ENCODE peak calls at places on chromosomes 6 and 20, in six cellular contexts. One of them, this sample, is unnamed.

GRCh38 chr6:26172496-26172958 is 85.3 kb downstream of the HFE start:
- DNase-seq in psoas muscle: no peak
- DNase-seq in BE2C: no peak
- DNase-seq in lung: no peak
- DNase-seq in ovary: no peak
- DNase-seq in GM12864: no peak
- DNase-seq in this sample: peak

GRCh38 chr6:110703906-110704594 is 111.2 kb downstream of the CDK19 start:
- DNase-seq in ovary: no peak
- DNase-seq in lung: no peak
- DNase-seq in psoas muscle: no peak
- DNase-seq in GM12864: no peak
- DNase-seq in BE2C: no peak
- DNase-seq in this sample: no peak

GRCh38 chr20:63545814-63546213 is 1.7 kb downstream of the SRMS start:
- DNase-seq in GM12864: no peak
- DNase-seq in psoas muscle: no peak
- DNase-seq in lung: no peak
- DNase-seq in BE2C: no peak
- DNase-seq in ovary: no peak
- DNase-seq in this sample: no peak

GRCh38 chr6:90285611-90286381 is 10.8 kb downstream of the BACH2 start:
- DNase-seq in lung: peak
- DNase-seq in ovary: peak
- DNase-seq in GM12864: peak
- DNase-seq in psoas muscle: peak
- DNase-seq in BE2C: peak
- DNase-seq in this sample: peak

GRCh38 chr20:60262967-60263603 is 304.9 kb downstream of the CDH26 start:
- DNase-seq in psoas muscle: peak
- DNase-seq in BE2C: peak
- DNase-seq in ovary: no peak
- DNase-seq in GM12864: no peak
- DNase-seq in lung: peak
- DNase-seq in this sample: peak

GRCh38 chr6:33123732-33124524 is 48.1 kb downstream of the HLA-DPB1 start:
- DNase-seq in lung: no peak
- DNase-seq in GM12864: no peak
- DNase-seq in BE2C: peak
- DNase-seq in ovary: no peak
- DNase-seq in psoas muscle: no peak
- DNase-seq in this sample: peak

GRCh38 chr20:53751394-53752368 is 158.0 kb upstream of the ZNF217 start:
- DNase-seq in lung: no peak
- DNase-seq in GM12864: peak
- DNase-seq in ovary: no peak
- DNase-seq in BE2C: no peak
- DNase-seq in psoas muscle: no peak
- DNase-seq in this sample: peak

GRCh38 chr6:111823831-111824607 is 49.2 kb downstream of the FYN start:
- DNase-seq in BE2C: no peak
- DNase-seq in GM12864: no peak
- DNase-seq in lung: no peak
- DNase-seq in psoas muscle: no peak
- DNase-seq in ovary: no peak
- DNase-seq in this sample: no peak

GRCh38 chr6:80523531-80523970 is 417.1 kb downstream of the BCKDHB start:
- DNase-seq in GM12864: no peak
- DNase-seq in BE2C: no peak
- DNase-seq in psoas muscle: peak
- DNase-seq in ovary: peak
- DNase-seq in lung: no peak
- DNase-seq in this sample: no peak

GRCh38 chr20:11891081-11891826 is 26.4 kb upstream of the BTBD3 start:
- DNase-seq in lung: peak
- DNase-seq in psoas muscle: peak
- DNase-seq in BE2C: peak
- DNase-seq in GM12864: no peak
- DNase-seq in ovary: peak
- DNase-seq in this sample: no peak

GRCh38 chr6:135853227-135853626 is 1.7 kb downstream of the PDE7B start:
- DNase-seq in ovary: no peak
- DNase-seq in GM12864: no peak
- DNase-seq in psoas muscle: no peak
- DNase-seq in BE2C: no peak
- DNase-seq in lung: no peak
- DNase-seq in this sample: no peak

GRCh38 chr6:145886228-145886956 is 71.8 kb upstream of the FBXO30 start:
- DNase-seq in ovary: no peak
- DNase-seq in lung: no peak
- DNase-seq in psoas muscle: no peak
- DNase-seq in GM12864: no peak
- DNase-seq in BE2C: no peak
- DNase-seq in this sample: no peak

GRCh38 chr6:7042056-7042653 is 65.6 kb upstream of the RREB1 start:
- DNase-seq in GM12864: no peak
- DNase-seq in psoas muscle: no peak
- DNase-seq in BE2C: no peak
- DNase-seq in lung: no peak
- DNase-seq in ovary: no peak
- DNase-seq in this sample: no peak

GRCh38 chr6:31892821-31893220 is 4.7 kb downstream of the EHMT2 start:
- DNase-seq in psoas muscle: no peak
- DNase-seq in GM12864: no peak
- DNase-seq in BE2C: no peak
- DNase-seq in lung: no peak
- DNase-seq in ovary: no peak
- DNase-seq in this sample: no peak

GRCh38 chr6:137754366-137754765 is 112.7 kb upstream of the TNFAIP3 start:
- DNase-seq in psoas muscle: no peak
- DNase-seq in ovary: no peak
- DNase-seq in GM12864: no peak
- DNase-seq in BE2C: no peak
- DNase-seq in lung: no peak
- DNase-seq in this sample: peak

GRCh38 chr6:36677059-36677749 is 1.3 kb upstream of the CDKN1A start:
- DNase-seq in psoas muscle: no peak
- DNase-seq in GM12864: no peak
- DNase-seq in lung: no peak
- DNase-seq in BE2C: no peak
- DNase-seq in ovary: no peak
- DNase-seq in this sample: no peak

GRCh38 chr6:25413506-25413905 is 134.3 kb downstream of the CARMIL1 start:
- DNase-seq in GM12864: no peak
- DNase-seq in psoas muscle: no peak
- DNase-seq in lung: no peak
- DNase-seq in BE2C: no peak
- DNase-seq in ovary: no peak
- DNase-seq in this sample: peak

GRCh38 chr6:168596316-168596715 is 155.3 kb downstream of the SMOC2 start:
- DNase-seq in lung: no peak
- DNase-seq in BE2C: no peak
- DNase-seq in psoas muscle: no peak
- DNase-seq in ovary: no peak
- DNase-seq in GM12864: no peak
- DNase-seq in this sample: no peak

GRCh38 chr6:12001004-12001705 is 11.0 kb upstream of the HIVEP1 start:
- DNase-seq in ovary: no peak
- DNase-seq in BE2C: no peak
- DNase-seq in lung: no peak
- DNase-seq in GM12864: no peak
- DNase-seq in psoas muscle: peak
- DNase-seq in this sample: no peak

GRCh38 chr20:1697592-1697991 is 40.0 kb upstream of the SIRPG start:
- DNase-seq in ovary: no peak
- DNase-seq in GM12864: no peak
- DNase-seq in BE2C: no peak
- DNase-seq in psoas muscle: no peak
- DNase-seq in lung: no peak
- DNase-seq in this sample: no peak

GRCh38 chr20:13786143-13786828 is 1.5 kb downstream of the NDUFAF5 start:
- DNase-seq in psoas muscle: no peak
- DNase-seq in lung: no peak
- DNase-seq in GM12864: no peak
- DNase-seq in ovary: no peak
- DNase-seq in BE2C: no peak
- DNase-seq in this sample: no peak
- H3K4me3 ChIP-seq in psoas muscle: peak
- H3K4me3 ChIP-seq in lung: no peak
- H3K4me3 ChIP-seq in GM12864: peak
- H3K4me3 ChIP-seq in ovary: peak
- H3K4me3 ChIP-seq in BE2C: peak
- H3K4me3 ChIP-seq in this sample: peak

DNA sequence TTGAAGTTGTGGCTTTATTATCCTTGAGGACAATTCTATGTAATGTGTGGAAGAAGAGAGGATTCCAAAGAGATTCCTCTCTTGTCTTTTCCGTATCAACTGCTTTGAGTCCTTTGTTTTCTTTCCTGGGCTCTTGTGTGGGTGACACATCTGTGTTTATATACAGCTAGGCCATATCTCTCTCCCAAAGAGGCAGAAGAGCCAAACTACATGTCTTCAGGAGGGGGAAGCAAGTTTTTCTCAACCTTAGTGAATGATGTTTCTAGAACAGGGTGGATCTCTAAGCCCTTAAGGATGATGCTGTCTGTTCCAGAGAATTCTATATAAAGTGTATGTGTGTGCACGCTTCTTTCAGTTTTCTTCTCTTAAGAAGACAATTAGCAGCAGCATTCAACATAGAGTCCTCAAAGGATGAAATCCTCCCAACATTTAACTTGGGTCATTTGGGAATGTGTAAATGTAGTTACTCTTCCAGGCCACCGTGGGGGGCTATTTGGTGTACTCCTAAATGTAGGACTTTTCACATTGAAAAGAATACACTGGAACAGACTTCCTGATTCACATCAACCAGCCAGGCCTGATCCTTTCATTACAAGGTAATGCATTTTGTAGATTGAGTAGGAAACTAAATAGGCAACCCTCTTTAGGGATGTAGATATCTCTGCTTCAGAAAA is 92.8 kb upstream of the EEF1E1 start:
- DNase-seq in BE2C: peak
- DNase-seq in ovary: no peak
- DNase-seq in GM12864: no peak
- DNase-seq in psoas muscle: no peak
- DNase-seq in lung: no peak
- DNase-seq in this sample: no peak
- TF ChIP-seq CTCF in BE2C: peak
- TF ChIP-seq CTCF in ovary: no peak
- TF ChIP-seq CTCF in GM12864: peak
- TF ChIP-seq CTCF in psoas muscle: no peak
- TF ChIP-seq CTCF in lung: no peak
- TF ChIP-seq CTCF in this sample: no peak

GRCh38 chr20:42444799-42445198 is 744.9 kb downstream of the PTPRT start:
- DNase-seq in psoas muscle: no peak
- DNase-seq in GM12864: no peak
- DNase-seq in ovary: no peak
- DNase-seq in lung: no peak
- DNase-seq in BE2C: no peak
- DNase-seq in this sample: no peak

GRCh38 chr20:42441862-42442196 is 747.9 kb downstream of the PTPRT start:
- DNase-seq in GM12864: no peak
- DNase-seq in ovary: peak
- DNase-seq in lung: no peak
- DNase-seq in psoas muscle: no peak
- DNase-seq in BE2C: no peak
- DNase-seq in this sample: no peak

GRCh38 chr20:42442728-42443127 is 747.0 kb downstream of the PTPRT start:
- DNase-seq in ovary: no peak
- DNase-seq in lung: no peak
- DNase-seq in BE2C: no peak
- DNase-seq in GM12864: no peak
- DNase-seq in psoas muscle: no peak
- DNase-seq in this sample: no peak

GRCh38 chr20:42441196-42441861 is 748.4 kb downstream of the PTPRT start:
- DNase-seq in ovary: no peak
- DNase-seq in BE2C: no peak
- DNase-seq in GM12864: no peak
- DNase-seq in psoas muscle: no peak
- DNase-seq in lung: no peak
- DNase-seq in this sample: no peak

DNA sequence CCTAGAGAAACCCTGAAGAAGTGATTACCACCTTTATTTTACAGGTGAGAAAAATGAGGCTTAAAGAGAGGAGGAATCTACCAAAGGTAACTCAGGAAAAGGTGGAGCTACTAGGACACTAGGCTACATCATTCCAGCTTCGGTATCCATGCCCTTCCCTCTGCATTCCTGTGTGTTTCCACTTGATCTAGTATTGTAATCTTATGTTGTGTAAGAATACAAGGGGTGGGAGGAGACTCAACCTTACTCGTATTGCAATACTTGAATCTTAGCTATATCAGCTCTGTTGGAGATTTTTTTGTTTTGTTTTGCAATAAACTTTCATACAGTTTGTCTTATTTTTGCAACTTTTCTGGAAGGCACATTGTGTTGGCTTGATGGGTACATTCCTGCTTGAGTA is 742.4 kb downstream of the PTPRT start:
- DNase-seq in lung: no peak
- DNase-seq in ovary: no peak
- DNase-seq in GM12864: no peak
- DNase-seq in psoas muscle: no peak
- DNase-seq in BE2C: no peak
- DNase-seq in this sample: no peak
- H3K4me3 ChIP-seq in lung: no peak
- H3K4me3 ChIP-seq in ovary: no peak
- H3K4me3 ChIP-seq in GM12864: no peak
- H3K4me3 ChIP-seq in psoas muscle: no peak
- H3K4me3 ChIP-seq in BE2C: no peak
- H3K4me3 ChIP-seq in this sample: no peak

GRCh38 chr6:75691012-75691411 is 58.0 kb upstream of the MYO6 start:
- DNase-seq in BE2C: no peak
- DNase-seq in lung: no peak
- DNase-seq in psoas muscle: no peak
- DNase-seq in GM12864: no peak
- DNase-seq in ovary: no peak
- DNase-seq in this sample: no peak

GRCh38 chr6:75689576-75689975 is 59.5 kb upstream of the MYO6 start:
- DNase-seq in ovary: no peak
- DNase-seq in lung: no peak
- DNase-seq in BE2C: no peak
- DNase-seq in GM12864: no peak
- DNase-seq in psoas muscle: no peak
- DNase-seq in this sample: no peak

GRCh38 chr6:75694406-75694805 is 54.6 kb upstream of the MYO6 start:
- DNase-seq in lung: no peak
- DNase-seq in GM12864: no peak
- DNase-seq in BE2C: no peak
- DNase-seq in psoas muscle: no peak
- DNase-seq in ovary: no peak
- DNase-seq in this sample: no peak

GRCh38 chr6:75693534-75693933 is 55.5 kb upstream of the MYO6 start:
- DNase-seq in BE2C: no peak
- DNase-seq in lung: no peak
- DNase-seq in ovary: no peak
- DNase-seq in psoas muscle: no peak
- DNase-seq in GM12864: no peak
- DNase-seq in this sample: no peak
- TF ChIP-seq CTCF in BE2C: no peak
- TF ChIP-seq CTCF in lung: no peak
- TF ChIP-seq CTCF in ovary: no peak
- TF ChIP-seq CTCF in psoas muscle: no peak
- TF ChIP-seq CTCF in GM12864: peak
- TF ChIP-seq CTCF in this sample: no peak

This sample was measured in GM12865.